ENCODE peak calls at places on chromosomes 2 and 18, in eight cellular contexts. E, Z, G, S, U, A, L and X are unnamed samples.

GRCh38 chr18:31430554-31430953 is 17.0 kb upstream of the DSG3 start:
- DNase-seq in S (no peak), U (no peak), E (no peak), A (no peak), Z (peak; percentile 57), L (no peak), G (no peak), X (no peak)

GRCh38 chr2:156935611-156936010 is 321.9 kb upstream of the GALNT5 start:
- DNase-seq in U (no peak), G (no peak), L (peak; percentile 26), S (no peak), E (no peak), A (no peak), Z (no peak), X (no peak)

GRCh38 chr2:183665403-183665802 is 541.2 kb downstream of the NUP35 start:
- DNase-seq in G (no peak), Z (no peak), A (no peak), E (no peak), L (peak; percentile 3), S (no peak), U (no peak), X (no peak)

GRCh38 chr2:47783491-47784330 is 766 bp downstream of the MSH6 start:
- DNase-seq in S (peak; percentile 29), L (peak; percentile 55), G (peak; percentile 82), E (peak; percentile 66), Z (peak; percentile 88), U (peak; percentile 75), A (peak; percentile 86), X (peak; percentile 88)

GRCh38 chr2:232854082-232854481 is 16.0 kb upstream of the SNORC start:
- DNase-seq in L (peak; percentile 69), Z (no peak), U (no peak), E (no peak), S (no peak), A (no peak), G (peak; percentile 79), X (no peak)

GRCh38 chr2:230362030-230362691 is 35.2 kb downstream of the SP140L start:
- DNase-seq in L (no peak), E (no peak), G (no peak), U (no peak), Z (no peak), S (no peak), A (no peak), X (no peak)

GRCh38 chr2:217156801-217157200 is 296.9 kb upstream of the TNP1 start:
- DNase-seq in G (no peak), A (no peak), U (no peak), S (no peak), Z (no peak), E (no peak), L (no peak), X (no peak)

GRCh38 chr18:39448942-39449341 is 1883.3 kb upstream of the CELF4 start:
- DNase-seq in S (no peak), Z (no peak), E (no peak), A (no peak), U (no peak), L (no peak), G (peak; percentile 32), X (no peak)

GRCh38 chr2:129092871-129093385 is 774.3 kb upstream of the HS6ST1 start:
- DNase-seq in E (no peak), S (no peak), A (no peak), U (no peak), L (no peak), Z (no peak), G (no peak), X (no peak)

GRCh38 chr18:35179906-35180305 is 60.9 kb upstream of the ZNF397 start:
- DNase-seq in G (no peak), A (no peak), E (no peak), S (no peak), U (no peak), Z (no peak), L (no peak), X (no peak)

GRCh38 chr2:228700638-228701037 is 519.2 kb upstream of the SPHKAP start:
- DNase-seq in A (peak; percentile 24), G (peak; percentile 33), Z (no peak), U (no peak), E (no peak), L (peak; percentile 69), S (no peak), X (no peak)

GRCh38 chr2:197944416-197944815 is 140.0 kb downstream of the PLCL1 start:
- DNase-seq in G (no peak), A (no peak), L (no peak), Z (no peak), U (no peak), S (no peak), E (no peak), X (no peak)

GRCh38 chr2:238915596-238915995 is 67.7 kb downstream of the TWIST2 start:
- DNase-seq in E (no peak), Z (no peak), A (no peak), S (no peak), G (peak; percentile 24), U (no peak), L (no peak), X (no peak)

GRCh38 chr2:137367361-137367760 is 596.9 kb upstream of the HNMT start:
- DNase-seq in U (no peak), Z (no peak), E (no peak), S (no peak), L (no peak), A (no peak), G (peak; percentile 38), X (no peak)

GRCh38 chr2:128316777-128317185 is 1.9 kb downstream of the HS6ST1 start:
- DNase-seq in U (no peak), S (peak; percentile 10), A (no peak), Z (no peak), G (peak; percentile 29), L (no peak), E (no peak), X (peak; percentile 14)

GRCh38 chr18:75799449-75800330 is 372.2 kb upstream of the SMIM21 start:
- DNase-seq in L (peak; percentile 45), A (no peak), S (no peak), Z (no peak), G (no peak), U (no peak), E (no peak), X (no peak)

GRCh38 chr2:239947361-239948045 is 77.6 kb downstream of the NDUFA10 start:
- DNase-seq in E (peak; percentile 32), G (no peak), A (no peak), U (no peak), S (no peak), Z (no peak), L (no peak), X (peak; percentile 47)

GRCh38 chr2:135948642-135949355 is 36.6 kb downstream of the DARS1 start:
- DNase-seq in U (peak; percentile 52), Z (no peak), S (no peak), L (peak; percentile 22), A (peak; percentile 39), G (peak; percentile 85), E (no peak), X (no peak)

GRCh38 chr2:91477731-91478672 is 2786.5 kb downstream of the RPIA start:
- DNase-seq in A (peak; percentile 44), L (peak; percentile 19), S (no peak), E (peak; percentile 70), Z (no peak), G (peak; percentile 46), U (peak; percentile 29), X (peak; percentile 28)

GRCh38 chr2:98297817-98298684 is 48.2 kb upstream of the CNGA3 start:
- DNase-seq in L (no peak), U (no peak), S (peak; percentile 50), G (no peak), A (no peak), Z (no peak), E (no peak), X (no peak)

GRCh38 chr2:25310965-25311865 is 30.5 kb downstream of the DNMT3A start:
- DNase-seq in E (no peak), A (no peak), Z (no peak), L (no peak), G (no peak), U (no peak), S (peak; percentile 83), X (no peak)

GRCh38 chr18:48137354-48138208 is 207.1 kb upstream of the SMAD2 start:
- DNase-seq in U (no peak), S (peak; percentile 62), A (no peak), L (peak; percentile 77), Z (no peak), E (no peak), G (no peak), X (peak; percentile 20)

GRCh38 chr2:54660752-54661151 is 62.7 kb upstream of the EML6 start:
- DNase-seq in A (no peak), Z (no peak), S (no peak), L (no peak), U (no peak), E (no peak), G (no peak), X (no peak)

GRCh38 chr18:32389191-32389590 is 81.5 kb downstream of the GAREM1 start:
- DNase-seq in Z (no peak), A (no peak), E (no peak), L (no peak), S (no peak), U (no peak), G (no peak), X (no peak)

GRCh38 chr2:148981350-148981749 is 57.1 kb upstream of the LYPD6B start:
- DNase-seq in Z (peak; percentile 51), L (no peak), A (no peak), G (no peak), S (no peak), E (no peak), U (no peak), X (peak; percentile 15)

GRCh38 chr2:29216609-29216909 is 101.3 kb downstream of the CLIP4 start:
- DNase-seq in U (no peak), G (no peak), Z (no peak), S (no peak), E (no peak), L (no peak), A (no peak), X (no peak)

GRCh38 chr2:95384854-95385569 is 17.5 kb upstream of the FAHD2A start:
- DNase-seq in G (peak; percentile 14), Z (no peak), U (no peak), L (no peak), E (peak; percentile 73), S (peak; percentile 75), A (no peak), X (no peak)

GRCh38 chr2:68943581-68944568 is 8.8 kb downstream of the GKN2 start:
- DNase-seq in S (peak; percentile 70), E (peak; percentile 54), L (peak; percentile 79), U (peak; percentile 7), G (peak; percentile 76), A (peak; percentile 74), Z (peak; percentile 91), X (peak; percentile 72)

GRCh38 chr2:232137346-232137745 is 175.8 kb downstream of the DIS3L2 start:
- DNase-seq in L (no peak), U (no peak), Z (no peak), E (no peak), A (no peak), S (no peak), G (peak; percentile 59), X (no peak)

GRCh38 chr2:28643911-28644334 is 107.7 kb upstream of the PPP1CB start:
- DNase-seq in A (peak; percentile 79), U (no peak), L (no peak), G (peak; percentile 91), E (no peak), Z (no peak), S (no peak), X (no peak)

GRCh38 chr18:59605633-59606192 is 91.5 kb downstream of the CCBE1 start:
- DNase-seq in E (no peak), G (no peak), U (no peak), A (no peak), Z (peak; percentile 21), L (peak; percentile 43), S (no peak), X (no peak)

GRCh38 chr2:181810823-181811695 is 80.5 kb upstream of the ITPRID2 start:
- DNase-seq in U (no peak), A (peak; percentile 68), L (peak; percentile 87), E (no peak), G (peak; percentile 84), S (peak; percentile 67), Z (no peak), X (peak; percentile 91)

GRCh38 chr2:226794751-226795171 is 4.9 kb downstream of the IRS1 start:
- DNase-seq in E (no peak), L (peak; percentile 76), G (peak; percentile 74), Z (no peak), S (peak; percentile 36), A (peak; percentile 25), U (no peak), X (no peak)

GRCh38 chr2:73314441-73314840 is 21.1 kb upstream of the EGR4 start:
- DNase-seq in G (no peak), A (no peak), E (no peak), Z (no peak), U (no peak), L (no peak), S (no peak), X (no peak)